ENCODE peak calls at places on chromosomes 1 and 21, in five cellular contexts. One of them, this sample, is unnamed.

GRCh38 chr1:203354246-203354645 is 3.3 kb upstream of the FMOD start:
- DNase-seq in SW 1271: peak
- DNase-seq in progenitor cell of endocrine pancreas: no peak
- DNase-seq in neural crest cell: no peak
- DNase-seq in Calu3: no peak
- DNase-seq in this sample: no peak

GRCh38 chr1:43000271-43000670 is 41.6 kb upstream of the SLC2A1 start:
- DNase-seq in SW 1271: no peak
- DNase-seq in progenitor cell of endocrine pancreas: no peak
- DNase-seq in neural crest cell: no peak
- DNase-seq in Calu3: no peak
- DNase-seq in this sample: no peak

GRCh38 chr1:79235221-79236002 is 228.9 kb upstream of the ADGRL4 start:
- DNase-seq in SW 1271: no peak
- DNase-seq in progenitor cell of endocrine pancreas: no peak
- DNase-seq in neural crest cell: no peak
- DNase-seq in Calu3: no peak
- DNase-seq in this sample: peak

GRCh38 chr1:182993746-182994145 is 29.5 kb upstream of the LAMC1 start:
- DNase-seq in SW 1271: no peak
- DNase-seq in progenitor cell of endocrine pancreas: no peak
- DNase-seq in neural crest cell: no peak
- DNase-seq in Calu3: no peak
- DNase-seq in this sample: no peak

GRCh38 chr1:225811622-225812487 is 1.9 kb downstream of the EPHX1 start:
- DNase-seq in SW 1271: no peak
- DNase-seq in progenitor cell of endocrine pancreas: no peak
- DNase-seq in neural crest cell: no peak
- DNase-seq in Calu3: no peak
- DNase-seq in this sample: no peak

GRCh38 chr1:212450331-212450881 is 17.7 kb downstream of the NENF start:
- DNase-seq in SW 1271: no peak
- DNase-seq in progenitor cell of endocrine pancreas: no peak
- DNase-seq in neural crest cell: no peak
- DNase-seq in Calu3: no peak
- DNase-seq in this sample: no peak

GRCh38 chr1:184801503-184801902 is 46.8 kb upstream of the EDEM3 start:
- DNase-seq in SW 1271: no peak
- DNase-seq in progenitor cell of endocrine pancreas: no peak
- DNase-seq in neural crest cell: no peak
- DNase-seq in Calu3: no peak
- DNase-seq in this sample: no peak

GRCh38 chr1:179194068-179194537 is 35.4 kb downstream of the ABL2 start:
- DNase-seq in SW 1271: no peak
- DNase-seq in progenitor cell of endocrine pancreas: no peak
- DNase-seq in neural crest cell: no peak
- DNase-seq in Calu3: no peak
- DNase-seq in this sample: no peak

GRCh38 chr21:41345934-41346685 is 15.7 kb upstream of the MX2 start:
- DNase-seq in SW 1271: no peak
- DNase-seq in progenitor cell of endocrine pancreas: no peak
- DNase-seq in neural crest cell: no peak
- DNase-seq in Calu3: no peak
- DNase-seq in this sample: no peak

GRCh38 chr1:45892068-45892785 is 88.8 kb downstream of the MAST2 start:
- DNase-seq in SW 1271: peak
- DNase-seq in progenitor cell of endocrine pancreas: no peak
- DNase-seq in neural crest cell: no peak
- DNase-seq in Calu3: peak
- DNase-seq in this sample: no peak

GRCh38 chr1:8329439-8329838 is 11.5 kb downstream of the SLC45A1 start:
- DNase-seq in SW 1271: no peak
- DNase-seq in progenitor cell of endocrine pancreas: no peak
- DNase-seq in neural crest cell: no peak
- DNase-seq in Calu3: no peak
- DNase-seq in this sample: no peak

GRCh38 chr1:240337795-240338194 is 246.1 kb downstream of the FMN2 start:
- DNase-seq in SW 1271: no peak
- DNase-seq in progenitor cell of endocrine pancreas: no peak
- DNase-seq in neural crest cell: no peak
- DNase-seq in Calu3: no peak
- DNase-seq in this sample: no peak

GRCh38 chr1:237932806-237933205 is 42.1 kb upstream of the ZP4 start:
- DNase-seq in SW 1271: no peak
- DNase-seq in progenitor cell of endocrine pancreas: no peak
- DNase-seq in neural crest cell: no peak
- DNase-seq in Calu3: no peak
- DNase-seq in this sample: no peak

GRCh38 chr1:210269981-210270380 is 37.4 kb downstream of the SERTAD4 start:
- DNase-seq in SW 1271: no peak
- DNase-seq in progenitor cell of endocrine pancreas: no peak
- DNase-seq in neural crest cell: no peak
- DNase-seq in Calu3: no peak
- DNase-seq in this sample: no peak

GRCh38 chr1:42173961-42174715 is 9.6 kb upstream of the GUCA2A start:
- DNase-seq in SW 1271: no peak
- DNase-seq in progenitor cell of endocrine pancreas: no peak
- DNase-seq in neural crest cell: no peak
- DNase-seq in Calu3: peak
- DNase-seq in this sample: no peak

GRCh38 chr1:78667939-78668338 is 18.3 kb downstream of the IFI44 start:
- DNase-seq in SW 1271: no peak
- DNase-seq in progenitor cell of endocrine pancreas: no peak
- DNase-seq in neural crest cell: no peak
- DNase-seq in Calu3: no peak
- DNase-seq in this sample: no peak

GRCh38 chr1:43773821-43774220 is 66.5 kb downstream of the ST3GAL3 start:
- DNase-seq in SW 1271: no peak
- DNase-seq in progenitor cell of endocrine pancreas: no peak
- DNase-seq in neural crest cell: no peak
- DNase-seq in Calu3: no peak
- DNase-seq in this sample: no peak

GRCh38 chr1:223706077-223706988 is 6.0 kb upstream of the CAPN2 start:
- DNase-seq in SW 1271: no peak
- DNase-seq in progenitor cell of endocrine pancreas: no peak
- DNase-seq in neural crest cell: no peak
- DNase-seq in Calu3: peak
- DNase-seq in this sample: no peak

GRCh38 chr1:236522937-236523703 is 662 bp upstream of the LGALS8 start:
- DNase-seq in SW 1271: no peak
- DNase-seq in progenitor cell of endocrine pancreas: peak
- DNase-seq in neural crest cell: no peak
- DNase-seq in Calu3: peak
- DNase-seq in this sample: no peak

GRCh38 chr1:41534181-41535076 is 49.9 kb upstream of the EDN2 start:
- DNase-seq in SW 1271: no peak
- DNase-seq in progenitor cell of endocrine pancreas: no peak
- DNase-seq in neural crest cell: no peak
- DNase-seq in Calu3: no peak
- DNase-seq in this sample: no peak

GRCh38 chr1:8815582-8816285 is 1.7 kb downstream of the RERE start:
- DNase-seq in SW 1271: no peak
- DNase-seq in progenitor cell of endocrine pancreas: no peak
- DNase-seq in neural crest cell: peak
- DNase-seq in Calu3: no peak
- DNase-seq in this sample: peak

GRCh38 chr1:165369255-165369848 is 12.8 kb upstream of the LMX1A start:
- DNase-seq in SW 1271: peak
- DNase-seq in progenitor cell of endocrine pancreas: peak
- DNase-seq in neural crest cell: peak
- DNase-seq in Calu3: peak
- DNase-seq in this sample: no peak

GRCh38 chr1:234745844-234746797 is 136.1 kb upstream of the IRF2BP2 start:
- DNase-seq in SW 1271: no peak
- DNase-seq in progenitor cell of endocrine pancreas: no peak
- DNase-seq in neural crest cell: no peak
- DNase-seq in Calu3: no peak
- DNase-seq in this sample: no peak

GRCh38 chr1:223177681-223178080 is 34.6 kb upstream of the TLR5 start:
- DNase-seq in SW 1271: no peak
- DNase-seq in progenitor cell of endocrine pancreas: no peak
- DNase-seq in neural crest cell: no peak
- DNase-seq in Calu3: peak
- DNase-seq in this sample: no peak

GRCh38 chr1:221712776-221713431 is 29.0 kb downstream of the DUSP10 start:
- DNase-seq in SW 1271: no peak
- DNase-seq in progenitor cell of endocrine pancreas: no peak
- DNase-seq in neural crest cell: no peak
- DNase-seq in Calu3: no peak
- DNase-seq in this sample: no peak

GRCh38 chr1:181208076-181208475 is 119.6 kb downstream of the IER5 start:
- DNase-seq in SW 1271: no peak
- DNase-seq in progenitor cell of endocrine pancreas: no peak
- DNase-seq in neural crest cell: no peak
- DNase-seq in Calu3: no peak
- DNase-seq in this sample: no peak

GRCh38 chr1:14184346-14184963 is 414.0 kb upstream of the KAZN start:
- DNase-seq in SW 1271: no peak
- DNase-seq in progenitor cell of endocrine pancreas: no peak
- DNase-seq in neural crest cell: no peak
- DNase-seq in Calu3: no peak
- DNase-seq in this sample: no peak

GRCh38 chr1:226420860-226421259 is 13.0 kb upstream of the PARP1 start:
- DNase-seq in SW 1271: no peak
- DNase-seq in progenitor cell of endocrine pancreas: no peak
- DNase-seq in neural crest cell: no peak
- DNase-seq in Calu3: no peak
- DNase-seq in this sample: no peak

GRCh38 chr1:37020653-37021277 is 13.6 kb downstream of the GRIK3 start:
- DNase-seq in SW 1271: no peak
- DNase-seq in progenitor cell of endocrine pancreas: peak
- DNase-seq in neural crest cell: peak
- DNase-seq in Calu3: peak
- DNase-seq in this sample: peak

GRCh38 chr1:3695326-3696217 is 43.3 kb downstream of the TP73 start:
- DNase-seq in SW 1271: peak
- DNase-seq in progenitor cell of endocrine pancreas: peak
- DNase-seq in neural crest cell: peak
- DNase-seq in Calu3: peak
- DNase-seq in this sample: peak

GRCh38 chr1:204304067-204304466 is 55.7 kb downstream of the PLEKHA6 start:
- DNase-seq in SW 1271: no peak
- DNase-seq in progenitor cell of endocrine pancreas: no peak
- DNase-seq in neural crest cell: no peak
- DNase-seq in Calu3: no peak
- DNase-seq in this sample: no peak

GRCh38 chr1:67135354-67135753 is 584 bp upstream of the C1orf141 start:
- DNase-seq in SW 1271: no peak
- DNase-seq in progenitor cell of endocrine pancreas: no peak
- DNase-seq in neural crest cell: no peak
- DNase-seq in Calu3: no peak
- DNase-seq in this sample: no peak

GRCh38 chr1:13830616-13831280 is 130.8 kb downstream of the PRDM2 start:
- DNase-seq in SW 1271: no peak
- DNase-seq in progenitor cell of endocrine pancreas: no peak
- DNase-seq in neural crest cell: no peak
- DNase-seq in Calu3: no peak
- DNase-seq in this sample: no peak

GRCh38 chr1:174775621-174776020 is 224.1 kb upstream of the CACYBP start:
- DNase-seq in SW 1271: no peak
- DNase-seq in progenitor cell of endocrine pancreas: no peak
- DNase-seq in neural crest cell: no peak
- DNase-seq in Calu3: no peak
- DNase-seq in this sample: no peak

GRCh38 chr21:36388076-36388475 is 2.9 kb downstream of the CHAF1B start:
- DNase-seq in SW 1271: no peak
- DNase-seq in progenitor cell of endocrine pancreas: no peak
- DNase-seq in neural crest cell: no peak
- DNase-seq in Calu3: no peak
- DNase-seq in this sample: no peak

GRCh38 chr1:151653397-151653796 is 41.5 kb downstream of the SNX27 start:
- DNase-seq in SW 1271: no peak
- DNase-seq in progenitor cell of endocrine pancreas: no peak
- DNase-seq in neural crest cell: no peak
- DNase-seq in Calu3: no peak
- DNase-seq in this sample: no peak

GRCh38 chr1:3049905-3050304 is 19.1 kb upstream of the PRDM16 start:
- DNase-seq in SW 1271: no peak
- DNase-seq in progenitor cell of endocrine pancreas: no peak
- DNase-seq in neural crest cell: no peak
- DNase-seq in Calu3: no peak
- DNase-seq in this sample: no peak

This sample was measured in neuronal stem cell.